ENCODE peak calls at places on chromosomes 16 and 17, in ten cellular contexts. W is spleen, S is GM12865, E is H7, I is BE2C, D is mesendoderm, K is neural progenitor cell, V is cardiac fibroblast, P is mucosa of descending colon, L is fibroblast of mammary gland. F is an unnamed sample.
A peak's percentile ranks its signal among the peaks of the same experiment; 100 is the strongest.

GRCh38 chr16:50266337-50267091 is at the start of gene ADCY7:
- DNase-seq in D (peak; percentile 83), K (peak; percentile 41), P (peak; percentile 80), S (peak; percentile 91), I (peak; percentile 86), V (peak; percentile 81), W (peak; percentile 96), L (peak; percentile 76), E (peak; percentile 87), F (peak; percentile 76)

GRCh38 chr17:29212681-29213121 is 32.5 kb upstream of the MYO18A start:
- DNase-seq in E (no peak), W (no peak), L (peak; percentile 61), V (no peak), K (no peak), D (no peak), I (no peak), P (no peak), S (no peak), F (no peak)

GRCh38 chr17:57422574-57423164 is 166.3 kb downstream of the MSI2 start:
- DNase-seq in L (peak; percentile 69), K (no peak), D (no peak), W (no peak), S (peak; percentile 82), P (no peak), I (no peak), V (peak; percentile 37), E (no peak), F (peak; percentile 78)

GRCh38 chr17:36643086-36643685 is 41.8 kb downstream of the MRM1 start:
- DNase-seq in W (no peak), D (no peak), V (no peak), I (no peak), L (no peak), S (no peak), P (no peak), K (no peak), E (no peak), F (no peak)

GRCh38 chr16:57781741-57782606 is 20.3 kb downstream of the KIFC3 start:
- DNase-seq in K (no peak), P (no peak), E (no peak), D (no peak), I (no peak), S (no peak), L (peak; percentile 49), W (no peak), V (no peak), F (peak; percentile 27)

GRCh38 chr17:61064087-61064951 is 335.3 kb upstream of the TBX2 start:
- DNase-seq in L (no peak), V (no peak), E (no peak), S (no peak), W (no peak), K (no peak), I (no peak), P (no peak), D (no peak), F (no peak)

GRCh38 chr17:31269597-31269996 is 27.4 kb downstream of the OMG start:
- DNase-seq in L (peak; percentile 99), P (no peak), I (no peak), V (peak; percentile 97), W (no peak), E (no peak), S (no peak), D (peak; percentile 96), K (peak; percentile 28), F (peak; percentile 98)

GRCh38 chr16:3027488-3027795 is 3.6 kb downstream of the THOC6 start:
- DNase-seq in K (no peak), P (peak; percentile 7), I (no peak), L (no peak), V (no peak), D (no peak), S (no peak), W (no peak), E (peak; percentile 54), F (no peak)

GRCh38 chr16:79795556-79795955 is 195.0 kb upstream of the MAF start:
- DNase-seq in P (no peak), S (no peak), I (no peak), L (no peak), K (no peak), V (no peak), E (no peak), D (peak; percentile 68), W (no peak), F (no peak)

GRCh38 chr16:78257376-78257728 is 157.9 kb downstream of the WWOX start:
- DNase-seq in S (no peak), P (no peak), K (peak; percentile 60), E (no peak), L (no peak), V (no peak), D (peak; percentile 47), I (no peak), W (no peak), F (peak; percentile 8)

GRCh38 chr16:75579435-75579834 is 13.3 kb downstream of the GABARAPL2 start:
- DNase-seq in W (no peak), I (no peak), P (no peak), S (no peak), K (no peak), V (no peak), E (no peak), D (no peak), L (no peak), F (no peak)

GRCh38 chr17:14297161-14297851 is 3.6 kb upstream of the HS3ST3B1 start:
- DNase-seq in V (peak; percentile 79), K (peak; percentile 86), P (peak; percentile 35), W (peak; percentile 87), D (peak; percentile 83), L (peak; percentile 64), I (no peak), E (peak; percentile 89), S (no peak), F (peak; percentile 61)

GRCh38 chr16:84816485-84816884 is 3.3 kb upstream of the CRISPLD2 start:
- DNase-seq in E (no peak), D (no peak), K (no peak), S (no peak), P (no peak), V (no peak), L (no peak), I (no peak), W (no peak), F (no peak)

GRCh38 chr17:59488805-59489204 is 76.6 kb upstream of the DHX40 start:
- DNase-seq in W (no peak), L (no peak), D (no peak), V (no peak), S (no peak), K (no peak), P (no peak), I (no peak), E (no peak), F (no peak)

GRCh38 chr17:80029235-80029974 is 6.3 kb downstream of the TBC1D16 start:
- DNase-seq in L (peak; percentile 98), P (peak; percentile 56), W (no peak), D (peak; percentile 60), E (no peak), I (no peak), S (no peak), V (peak; percentile 86), K (no peak), F (peak; percentile 72)

GRCh38 chr16:72199938-72200337 is 28.0 kb upstream of the PMFBP1 start:
- DNase-seq in V (no peak), E (no peak), D (no peak), I (peak; percentile 25), P (no peak), L (no peak), W (no peak), K (no peak), S (no peak), F (no peak)

DNA sequence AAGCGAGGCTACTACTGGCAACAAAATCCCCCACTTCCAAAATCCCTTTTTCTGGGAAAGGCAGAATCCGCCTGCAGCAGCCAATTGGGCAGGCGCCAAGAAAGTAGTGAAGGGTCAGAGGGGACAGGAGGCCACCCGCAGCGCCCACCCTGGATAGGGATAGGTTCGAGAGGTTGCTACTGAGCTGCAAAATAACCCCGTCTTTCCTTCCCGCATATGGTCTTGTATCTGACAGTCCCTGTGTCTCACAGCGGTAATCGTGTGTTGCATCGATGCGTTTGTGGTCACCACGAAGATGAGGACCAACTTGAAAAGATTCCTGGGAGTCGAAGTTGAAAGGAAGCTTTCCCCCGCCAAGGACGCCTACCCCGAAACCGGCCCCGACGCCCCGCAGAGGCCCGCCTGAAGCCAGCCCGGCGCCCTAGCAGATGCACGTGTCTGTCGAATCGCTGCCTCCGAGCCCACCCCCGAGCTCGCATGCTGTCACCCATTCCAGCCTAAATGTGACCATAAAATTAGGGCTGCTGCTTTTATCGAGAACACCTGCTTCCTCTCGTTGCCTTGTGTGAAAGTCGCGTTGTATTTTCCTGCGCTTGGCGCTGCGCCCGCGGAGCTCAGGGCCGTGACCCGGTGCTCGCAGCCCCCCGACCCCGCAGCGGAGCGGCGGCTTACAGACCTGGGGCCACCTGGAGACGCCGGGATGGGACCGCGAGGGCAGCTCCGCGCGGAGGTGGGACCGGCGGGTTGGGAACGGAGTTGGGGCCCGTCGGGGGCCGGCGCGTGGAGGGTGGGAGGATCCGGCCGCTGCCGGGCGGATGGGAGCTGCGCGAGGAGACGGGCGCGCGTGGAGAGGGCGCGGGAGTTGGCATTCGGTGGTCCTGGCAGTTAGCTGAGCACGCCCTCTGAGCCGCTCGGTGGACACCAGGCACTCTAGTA is at the start of gene CMTM2:
- DNase-seq in E (peak; percentile 51), D (no peak), W (no peak), P (no peak), I (peak; percentile 27), K (no peak), L (no peak), S (no peak), V (peak; percentile 8), F (peak; percentile 28)
- H3K4me3 ChIP-seq in E (no peak within 1 kb of the TSS), D (no peak within 1 kb of the TSS), W (peak within 1 kb of the TSS; percentile 50), P (no peak within 1 kb of the TSS), I (peak within 1 kb of the TSS; percentile 52), K (no peak within 1 kb of the TSS), L (no peak within 1 kb of the TSS), S (no peak within 1 kb of the TSS), V (peak within 1 kb of the TSS; percentile 14), F (no peak within 1 kb of the TSS)

DNA sequence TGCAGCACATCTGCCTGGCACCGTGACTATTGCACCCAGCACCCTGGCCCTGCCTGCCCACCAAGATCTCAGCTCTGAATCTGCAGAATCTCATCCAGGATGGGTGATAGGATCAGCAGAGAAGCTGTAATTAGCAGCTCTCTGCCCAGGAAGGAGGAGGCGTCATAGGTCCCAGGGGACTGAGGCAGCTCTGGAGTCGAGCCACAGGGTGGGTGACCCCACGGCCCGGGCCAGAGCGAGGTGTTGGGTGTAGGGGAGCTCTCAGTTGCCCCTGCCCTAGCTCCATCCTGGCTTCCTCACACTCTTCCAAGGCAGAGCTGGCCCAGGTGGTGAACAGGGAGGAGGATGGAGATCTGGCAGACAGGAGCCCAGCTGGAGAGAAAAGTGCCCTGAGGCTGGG is 18.2 kb upstream of the FAM83G start:
- DNase-seq in W (peak; percentile 65), L (no peak), D (no peak), S (no peak), I (no peak), V (no peak), P (no peak), E (no peak), K (no peak), F (no peak)
- H3K4me3 ChIP-seq in W (no peak overlapping the region), L (no peak overlapping the region), D (no peak overlapping the region), S (no peak overlapping the region), I (no peak overlapping the region), V (no peak overlapping the region), P (no peak overlapping the region), E (no peak overlapping the region), K (no peak overlapping the region), F (no peak overlapping the region)

GRCh38 chr17:7019406-7019805 is 3.4 kb upstream of the BCL6B start:
- DNase-seq in I (no peak), D (no peak), P (peak; percentile 11), E (peak; percentile 59), L (no peak), S (no peak), K (no peak), W (peak; percentile 75), V (no peak), F (no peak)
- H3K4me3 ChIP-seq in I (peak overlapping the region; percentile 57), D (no peak overlapping the region), P (peak overlapping the region; percentile 0), E (no peak overlapping the region), L (peak overlapping the region; percentile 46), S (no peak overlapping the region), K (peak overlapping the region; percentile 10), W (peak overlapping the region; percentile 3), V (peak overlapping the region; percentile 18), F (peak overlapping the region; percentile 15)

GRCh38 chr17:63702616-63703015 is 2.7 kb upstream of the LIMD2 start:
- DNase-seq in K (no peak), W (no peak), V (no peak), D (no peak), I (no peak), L (no peak), S (no peak), P (no peak), E (no peak), F (no peak)
- H3K4me3 ChIP-seq in K (no peak overlapping the region), W (peak overlapping the region; percentile 42), V (no peak overlapping the region), D (no peak overlapping the region), I (no peak overlapping the region), L (no peak overlapping the region), S (peak overlapping the region; percentile 92), P (no peak overlapping the region), E (no peak overlapping the region), F (no peak overlapping the region)

F was measured in fibroblast of lung.